ENCODE peak calls at places on chromosomes 13 and 19, in seven cellular contexts. P is fibroblast of the conjunctiva; W is effector CD4-positive, alpha-beta T cell; D is iris pigment epithelial cell; M is C1 segment of cervical spinal cord; S is SHP77; B is BJ. N is an unnamed sample.

GRCh38 chr19:31334849-31335624 is 14.2 kb downstream of the TSHZ3 start:
- DNase-seq in P (no peak), W (no peak), D (peak; percentile 43), M (no peak), S (no peak), B (no peak), N (no peak)

GRCh38 chr19:10074153-10074552 is 12.0 kb upstream of the SHFL start:
- DNase-seq in P (no peak), W (peak; percentile 44), D (peak; percentile 38), M (no peak), S (peak; percentile 49), B (no peak), N (no peak)

GRCh38 chr19:47660435-47660832 is 51.5 kb downstream of the BICRA start:
- DNase-seq in P (no peak), W (no peak), D (peak; percentile 18), M (no peak), S (no peak), B (no peak), N (no peak)

GRCh38 chr13:105630411-105630810 is 905.1 kb downstream of the EFNB2 start:
- DNase-seq in P (no peak), W (no peak), D (no peak), M (no peak), S (no peak), B (no peak), N (no peak)

GRCh38 chr13:50989476-50989875 is 79.9 kb downstream of the RNASEH2B start:
- DNase-seq in P (no peak), W (no peak), D (peak; percentile 26), M (no peak), S (peak; percentile 51), B (no peak), N (peak; percentile 21)

GRCh38 chr19:3644351-3645066 is 17.9 kb upstream of the CACTIN start:
- DNase-seq in P (no peak), W (no peak), D (no peak), M (peak; percentile 92), S (no peak), B (no peak), N (no peak)

GRCh38 chr13:39600766-39601165 is 2.2 kb downstream of the LHFPL6 start:
- DNase-seq in P (no peak), W (no peak), D (no peak), M (peak; percentile 6), S (peak; percentile 0), B (no peak), N (no peak)

GRCh38 chr13:43986395-43986794 is 106.7 kb downstream of the LACC1 start:
- DNase-seq in P (no peak), W (no peak), D (no peak), M (no peak), S (no peak), B (no peak), N (no peak)

GRCh38 chr19:17873661-17874422 is 2.1 kb downstream of the SLC5A5 start:
- DNase-seq in P (no peak), W (peak; percentile 47), D (peak; percentile 36), M (no peak), S (no peak), B (no peak), N (no peak)

GRCh38 chr19:7013678-7014077 is 7.6 kb downstream of the MBD3L2B start:
- DNase-seq in P (no peak), W (no peak), D (peak; percentile 80), M (no peak), S (no peak), B (no peak), N (no peak)

GRCh38 chr13:51717786-51718398 is 86.1 kb downstream of the DHRS12 start:
- DNase-seq in P (peak; percentile 31), W (no peak), D (no peak), M (no peak), S (no peak), B (no peak), N (no peak)

GRCh38 chr19:32224371-32225244 is 120.8 kb upstream of the ZNF507 start:
- DNase-seq in P (peak; percentile 2), W (peak; percentile 35), D (peak; percentile 28), M (no peak), S (peak; percentile 21), B (no peak), N (no peak)

GRCh38 chr19:33286899-33287298 is 15.4 kb downstream of the CEBPA start:
- DNase-seq in P (no peak), W (no peak), D (no peak), M (no peak), S (no peak), B (no peak), N (no peak)

GRCh38 chr13:46962286-46962941 is 65.6 kb upstream of the HTR2A start:
- DNase-seq in P (no peak), W (no peak), D (peak; percentile 2), M (no peak), S (no peak), B (no peak), N (no peak)

GRCh38 chr19:55368701-55369563 is 1.3 kb downstream of the IL11 start:
- DNase-seq in P (no peak), W (no peak), D (no peak), M (no peak), S (no peak), B (no peak), N (no peak)

GRCh38 chr19:6229216-6229913 is 50.4 kb downstream of the MLLT1 start:
- DNase-seq in P (no peak), W (no peak), D (no peak), M (no peak), S (no peak), B (no peak), N (no peak)

GRCh38 chr19:4115050-4115817 is 8.7 kb downstream of the MAP2K2 start:
- DNase-seq in P (no peak), W (peak; percentile 53), D (no peak), M (no peak), S (no peak), B (no peak), N (no peak)

GRCh38 chr13:70623260-70623659 is 515.0 kb upstream of the KLHL1 start:
- DNase-seq in P (no peak), W (no peak), D (peak; percentile 25), M (no peak), S (peak; percentile 1), B (no peak), N (no peak)

GRCh38 chr19:48637948-48638830 is 1.0 kb upstream of the DBP start:
- DNase-seq in P (peak; percentile 94), W (peak; percentile 78), D (peak; percentile 97), M (peak; percentile 91), S (peak; percentile 77), B (peak; percentile 59), N (peak; percentile 89)

GRCh38 chr19:39677931-39678889 is 22.5 kb downstream of the LGALS16 start:
- DNase-seq in P (no peak), W (no peak), D (peak; percentile 41), M (no peak), S (peak; percentile 92), B (no peak), N (peak; percentile 11)

GRCh38 chr13:28704919-28705318 is 13.9 kb downstream of the SLC46A3 start:
- DNase-seq in P (no peak), W (no peak), D (no peak), M (no peak), S (no peak), B (no peak), N (no peak)

GRCh38 chr19:16447015-16447384 is 24.8 kb downstream of the EPS15L1 start:
- DNase-seq in P (peak; percentile 75), W (no peak), D (peak; percentile 98), M (peak; percentile 45), S (no peak), B (peak; percentile 38), N (no peak)

GRCh38 chr13:60165391-60166099 is 1.8 kb upstream of the DIAPH3 start:
- DNase-seq in P (no peak), W (no peak), D (no peak), M (no peak), S (no peak), B (no peak), N (no peak)

GRCh38 chr19:45322311-45322710 is 364 bp downstream of the CKM start:
- DNase-seq in P (no peak), W (no peak), D (no peak), M (no peak), S (peak; percentile 70), B (no peak), N (no peak)

GRCh38 chr13:66714795-66715194 is 515.3 kb downstream of the PCDH9 start:
- DNase-seq in P (no peak), W (no peak), D (peak; percentile 4), M (no peak), S (no peak), B (no peak), N (no peak)

GRCh38 chr19:4228765-4229178 is 551 bp upstream of the EBI3 start:
- DNase-seq in P (no peak), W (no peak), D (no peak), M (no peak), S (no peak), B (no peak), N (no peak)

GRCh38 chr13:74325106-74325505 is 190.9 kb upstream of the KLF12 start:
- DNase-seq in P (peak; percentile 67), W (no peak), D (peak; percentile 76), M (no peak), S (peak; percentile 81), B (no peak), N (no peak)

GRCh38 chr19:35030257-35031071 is at the start of gene SCN1B:
- DNase-seq in P (no peak), W (peak; percentile 38), D (peak; percentile 79), M (no peak), S (peak; percentile 60), B (no peak), N (peak; percentile 29)

GRCh38 chr13:91185294-91185863 is 162.1 kb upstream of the MIR17HG start:
- DNase-seq in P (no peak), W (no peak), D (peak; percentile 11), M (no peak), S (peak; percentile 68), B (no peak), N (no peak)

GRCh38 chr13:104286566-104287290 is 1220.5 kb upstream of the SLC10A2 start:
- DNase-seq in P (no peak), W (no peak), D (peak; percentile 12), M (no peak), S (peak; percentile 36), B (no peak), N (no peak)

GRCh38 chr19:39403331-39404312 is 3.0 kb upstream of the ZFP36 start:
- DNase-seq in P (peak; percentile 99), W (peak; percentile 99), D (peak; percentile 99), M (peak; percentile 90), S (peak; percentile 74), B (peak; percentile 99), N (peak; percentile 78)

GRCh38 chr13:49214917-49215376 is 5.2 kb upstream of the MLNR start:
- DNase-seq in P (no peak), W (no peak), D (peak; percentile 23), M (no peak), S (peak; percentile 41), B (no peak), N (no peak)

GRCh38 chr19:16066611-16067104 is 9.6 kb upstream of the TPM4 start:
- DNase-seq in P (no peak), W (peak; percentile 35), D (peak; percentile 54), M (no peak), S (no peak), B (no peak), N (no peak)

GRCh38 chr13:25682221-25682620 is 310.4 kb downstream of the ATP8A2 start:
- DNase-seq in P (no peak), W (no peak), D (no peak), M (no peak), S (no peak), B (no peak), N (no peak)

GRCh38 chr19:1245884-1246816 is 2.2 kb upstream of the MIDN start:
- DNase-seq in P (no peak), W (no peak), D (no peak), M (peak; percentile 31), S (no peak), B (no peak), N (no peak)

GRCh38 chr19:7502552-7502951 is 13.4 kb upstream of the ZNF358 start:
- DNase-seq in P (no peak), W (no peak), D (no peak), M (no peak), S (no peak), B (no peak), N (no peak)

N was measured in NCI-H510A.